ENCODE peak calls at places on chromosomes 4 and X, in four cellular contexts. L is heart right ventricle, M is upper lobe of left lung, J is PC-3. I is an unnamed sample.

GRCh38 chrX:25810202-25810601 is 327.9 kb upstream of the MAGEB18 start:
- DNase-seq in L (no peak), M (no peak), J (peak; percentile 1), I (no peak)

GRCh38 chr4:1731180-1731579 is 9.9 kb downstream of the TACC3 start:
- DNase-seq in L (no peak), M (peak; percentile 41), J (peak; percentile 88), I (no peak)

GRCh38 chrX:14916017-14916674 is 42.9 kb downstream of the MOSPD2 start:
- DNase-seq in L (no peak), M (no peak), J (peak; percentile 68), I (no peak)

GRCh38 chrX:63275127-63275526 is 76.0 kb downstream of the SPIN4 start:
- DNase-seq in L (peak; percentile 4), M (no peak), J (peak; percentile 58), I (peak; percentile 34)

GRCh38 chr4:186265683-186266648 is at the start of gene F11:
- DNase-seq in L (no peak), M (no peak), J (no peak), I (no peak)

GRCh38 chr4:2290974-2291704 is 29.2 kb upstream of the MXD4 start:
- DNase-seq in L (no peak), M (no peak), J (no peak), I (peak; percentile 55)

GRCh38 chr4:26061248-26061986 is 147.4 kb downstream of the SMIM20 start:
- DNase-seq in L (no peak), M (no peak), J (peak; percentile 77), I (peak; percentile 80)

GRCh38 chrX:9312922-9313867 is 151.7 kb upstream of the TBL1X start:
- DNase-seq in L (peak; percentile 11), M (no peak), J (peak; percentile 43), I (peak; percentile 57)

GRCh38 chrX:40154229-40154852 is 56.6 kb upstream of the BCOR start:
- DNase-seq in L (peak; percentile 53), M (peak; percentile 38), J (peak; percentile 40), I (no peak)

GRCh38 chrX:87525771-87526229 is 8.2 kb downstream of the KLHL4 start:
- DNase-seq in L (no peak), M (no peak), J (peak; percentile 70), I (no peak)

GRCh38 chr4:66625480-66625879 is 919.8 kb downstream of the CENPC start:
- DNase-seq in L (no peak), M (no peak), J (peak; percentile 80), I (no peak)

GRCh38 chrX:110159865-110160264 is 157.0 kb downstream of the TMEM164 start:
- DNase-seq in L (no peak), M (no peak), J (no peak), I (no peak)

GRCh38 chrX:154719132-154719675 is 31.7 kb downstream of the GAB3 start:
- DNase-seq in L (no peak), M (no peak), J (peak; percentile 81), I (no peak)

GRCh38 chrX:40169193-40170086 is 71.7 kb upstream of the BCOR start:
- DNase-seq in L (no peak), M (peak; percentile 83), J (peak; percentile 85), I (peak; percentile 90)

GRCh38 chr4:107562306-107562705 is 157.7 kb downstream of the PAPSS1 start:
- DNase-seq in L (no peak), M (no peak), J (no peak), I (no peak)

GRCh38 chr4:180640193-180640592 is 1603.0 kb upstream of the TENM3 start:
- DNase-seq in L (no peak), M (no peak), J (no peak), I (no peak)

DNA sequence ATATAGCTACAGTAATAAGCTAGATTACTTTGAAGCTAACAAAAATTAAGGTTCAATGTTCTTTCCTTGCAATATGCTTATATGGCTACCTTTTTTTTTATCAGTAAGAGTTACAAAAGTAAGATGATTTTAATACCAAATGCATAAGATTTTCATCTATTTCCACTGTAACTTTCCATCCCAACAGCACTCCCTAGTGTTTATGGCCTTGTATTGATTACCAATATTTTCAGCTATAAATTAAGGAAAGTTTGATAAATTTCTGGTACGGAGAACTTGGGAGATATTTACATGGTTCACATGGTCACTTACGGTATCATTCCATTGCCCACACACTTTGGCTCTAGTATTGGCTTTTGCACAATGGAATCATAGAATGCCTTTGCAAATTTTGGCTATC is 448.9 kb upstream of the PABPC4L start:
- DNase-seq in L (no peak), M (no peak), J (no peak), I (no peak)
- TF ChIP-seq CTCF in L (no peak), M (no peak), J (peak; percentile 19), I (no peak)

GRCh38 chr4:169015237-169015636 is 5.2 kb upstream of the CBR4 start:
- DNase-seq in L (no peak), M (no peak), J (no peak), I (peak; percentile 41)
- H3K4me3 ChIP-seq in L (no peak overlapping the region), M (no peak overlapping the region), J (no peak overlapping the region), I (no peak overlapping the region)

GRCh38 chr4:129532573-129532972 is 436.6 kb downstream of the C4orf33 start:
- DNase-seq in L (no peak), M (no peak), J (no peak), I (no peak)

DNA sequence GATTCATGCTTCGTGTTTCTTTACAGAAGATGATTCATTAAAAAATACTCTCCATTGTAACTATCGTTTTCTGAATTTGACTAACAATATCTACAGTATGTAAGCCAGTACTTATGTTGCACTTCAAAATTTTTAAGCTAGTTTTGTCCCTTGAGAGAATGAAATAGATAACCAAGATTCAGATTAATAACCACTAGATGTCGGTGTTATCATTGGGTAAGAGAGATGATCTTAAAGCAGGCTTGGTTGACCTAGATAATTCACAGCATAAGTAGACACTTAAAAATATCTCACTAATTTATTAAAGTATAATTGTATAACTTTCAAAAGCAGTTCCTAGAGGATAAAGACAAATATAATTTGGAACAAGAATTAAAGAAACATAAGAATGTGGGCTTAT is 430.9 kb downstream of the C4orf33 start:
- DNase-seq in L (no peak), M (no peak), J (peak; percentile 37), I (no peak)
- TF ChIP-seq CTCF in L (peak; percentile 50), M (peak; percentile 43), J (peak; percentile 50), I (peak; percentile 11)

DNA sequence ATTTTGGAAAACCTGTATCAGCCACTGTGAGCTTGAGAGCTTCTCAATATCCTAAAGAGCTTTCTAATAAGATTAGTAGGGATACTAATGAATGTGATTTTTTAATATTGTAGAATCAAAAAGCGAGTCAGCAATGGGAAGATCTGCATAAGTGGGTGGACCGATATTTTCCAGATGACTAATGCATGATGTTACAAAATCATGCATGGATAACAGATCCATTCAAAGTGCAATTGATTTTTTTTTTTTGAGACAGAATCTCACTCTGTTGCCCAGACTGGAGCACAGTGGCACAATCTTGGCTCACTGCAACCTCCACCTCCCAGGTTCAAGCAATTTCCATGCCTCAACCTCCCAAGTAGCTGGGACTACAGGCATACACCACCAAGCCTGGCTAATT is 7.3 kb upstream of the CLDN2 start:
- DNase-seq in L (no peak), M (no peak), J (peak; percentile 52), I (no peak)
- H3K4me3 ChIP-seq in L (no peak overlapping the region), M (no peak overlapping the region), J (no peak overlapping the region), I (no peak overlapping the region)

GRCh38 chr4:152581536-152582160 is 45.8 kb upstream of the FBXW7 start:
- DNase-seq in L (no peak), M (no peak), J (no peak), I (no peak)
- TF ChIP-seq CTCF in L (no peak), M (no peak), J (peak; percentile 25), I (no peak)

I was measured in GM12865.